ENCODE peak calls at places on chromosomes 5 and 9, in seven cellular contexts. One of them, this sample, is unnamed.

GRCh38 chr5:97528941-97529340 is 345.9 kb upstream of the RIOK2 start:
- DNase-seq in RWPE1: no peak
- DNase-seq in HEK293T: no peak
- DNase-seq in GM10248: no peak
- DNase-seq in C1 segment of cervical spinal cord: no peak
- DNase-seq in AG04450: peak; percentile 44
- DNase-seq in esophagus squamous epithelium: no peak
- DNase-seq in this sample: no peak

GRCh38 chr9:89532478-89532877 is 34.6 kb upstream of the SEMA4D start:
- DNase-seq in AG04450: no peak
- DNase-seq in GM10248: no peak
- DNase-seq in C1 segment of cervical spinal cord: no peak
- DNase-seq in HEK293T: no peak
- DNase-seq in esophagus squamous epithelium: no peak
- DNase-seq in RWPE1: no peak
- DNase-seq in this sample: no peak

GRCh38 chr5:54159153-54159836 is 151.1 kb downstream of the ARL15 start:
- DNase-seq in C1 segment of cervical spinal cord: no peak
- DNase-seq in GM10248: no peak
- DNase-seq in AG04450: no peak
- DNase-seq in RWPE1: no peak
- DNase-seq in esophagus squamous epithelium: no peak
- DNase-seq in HEK293T: no peak
- DNase-seq in this sample: no peak

GRCh38 chr9:33778700-33779351 is 16.5 kb upstream of the PRSS3 start:
- DNase-seq in AG04450: no peak
- DNase-seq in esophagus squamous epithelium: no peak
- DNase-seq in C1 segment of cervical spinal cord: peak; percentile 5
- DNase-seq in GM10248: peak; percentile 74
- DNase-seq in RWPE1: peak; percentile 71
- DNase-seq in HEK293T: peak; percentile 66
- DNase-seq in this sample: no peak

GRCh38 chr9:78566948-78567675 is 270.2 kb downstream of the PSAT1 start:
- DNase-seq in C1 segment of cervical spinal cord: no peak
- DNase-seq in esophagus squamous epithelium: no peak
- DNase-seq in AG04450: peak; percentile 8
- DNase-seq in RWPE1: peak; percentile 23
- DNase-seq in GM10248: no peak
- DNase-seq in HEK293T: no peak
- DNase-seq in this sample: no peak

GRCh38 chr5:151264113-151264512 is 11.1 kb downstream of the GM2A start:
- DNase-seq in HEK293T: no peak
- DNase-seq in RWPE1: peak; percentile 95
- DNase-seq in esophagus squamous epithelium: no peak
- DNase-seq in GM10248: no peak
- DNase-seq in AG04450: no peak
- DNase-seq in C1 segment of cervical spinal cord: no peak
- DNase-seq in this sample: no peak

GRCh38 chr5:164052536-164053090 is 547.2 kb downstream of the MAT2B start:
- DNase-seq in esophagus squamous epithelium: no peak
- DNase-seq in GM10248: no peak
- DNase-seq in RWPE1: no peak
- DNase-seq in C1 segment of cervical spinal cord: no peak
- DNase-seq in AG04450: peak; percentile 63
- DNase-seq in HEK293T: no peak
- DNase-seq in this sample: no peak

GRCh38 chr5:120464627-120465280 is 654 bp downstream of the PRR16 start:
- DNase-seq in RWPE1: peak; percentile 27
- DNase-seq in GM10248: peak; percentile 24
- DNase-seq in AG04450: no peak
- DNase-seq in esophagus squamous epithelium: no peak
- DNase-seq in C1 segment of cervical spinal cord: peak; percentile 46
- DNase-seq in HEK293T: peak; percentile 31
- DNase-seq in this sample: peak; percentile 69

GRCh38 chr5:111931658-111932057 is 174.7 kb upstream of the NREP start:
- DNase-seq in GM10248: no peak
- DNase-seq in RWPE1: no peak
- DNase-seq in esophagus squamous epithelium: no peak
- DNase-seq in C1 segment of cervical spinal cord: no peak
- DNase-seq in HEK293T: no peak
- DNase-seq in AG04450: no peak
- DNase-seq in this sample: no peak

GRCh38 chr5:1032011-1032410 is 23.4 kb downstream of the NKD2 start:
- DNase-seq in esophagus squamous epithelium: no peak
- DNase-seq in RWPE1: no peak
- DNase-seq in GM10248: no peak
- DNase-seq in HEK293T: no peak
- DNase-seq in C1 segment of cervical spinal cord: no peak
- DNase-seq in AG04450: no peak
- DNase-seq in this sample: no peak

GRCh38 chr5:73311291-73312110 is 137.1 kb downstream of the FOXD1 start:
- DNase-seq in RWPE1: peak; percentile 86
- DNase-seq in esophagus squamous epithelium: no peak
- DNase-seq in GM10248: no peak
- DNase-seq in AG04450: peak; percentile 66
- DNase-seq in HEK293T: peak; percentile 26
- DNase-seq in C1 segment of cervical spinal cord: no peak
- DNase-seq in this sample: peak; percentile 80

GRCh38 chr5:146344155-146345118 is 5.8 kb downstream of the POU4F3 start:
- DNase-seq in AG04450: no peak
- DNase-seq in RWPE1: no peak
- DNase-seq in GM10248: no peak
- DNase-seq in C1 segment of cervical spinal cord: no peak
- DNase-seq in HEK293T: no peak
- DNase-seq in esophagus squamous epithelium: no peak
- DNase-seq in this sample: no peak

GRCh38 chr9:136648746-136649145 is 14.0 kb upstream of the EGFL7 start:
- DNase-seq in C1 segment of cervical spinal cord: no peak
- DNase-seq in RWPE1: no peak
- DNase-seq in HEK293T: no peak
- DNase-seq in AG04450: no peak
- DNase-seq in GM10248: no peak
- DNase-seq in esophagus squamous epithelium: no peak
- DNase-seq in this sample: no peak

GRCh38 chr5:55187370-55187769 is 14.4 kb upstream of the CDC20B start:
- DNase-seq in esophagus squamous epithelium: no peak
- DNase-seq in HEK293T: no peak
- DNase-seq in RWPE1: peak; percentile 78
- DNase-seq in C1 segment of cervical spinal cord: no peak
- DNase-seq in AG04450: no peak
- DNase-seq in GM10248: no peak
- DNase-seq in this sample: no peak

GRCh38 chr5:178106556-178107239 is 6.6 kb upstream of the N4BP3 start:
- DNase-seq in AG04450: no peak
- DNase-seq in GM10248: no peak
- DNase-seq in RWPE1: peak; percentile 76
- DNase-seq in C1 segment of cervical spinal cord: no peak
- DNase-seq in HEK293T: no peak
- DNase-seq in esophagus squamous epithelium: no peak
- DNase-seq in this sample: no peak

GRCh38 chr5:81147970-81148571 is 85.1 kb upstream of the CKMT2 start:
- DNase-seq in AG04450: no peak
- DNase-seq in GM10248: no peak
- DNase-seq in esophagus squamous epithelium: no peak
- DNase-seq in RWPE1: no peak
- DNase-seq in C1 segment of cervical spinal cord: no peak
- DNase-seq in HEK293T: no peak
- DNase-seq in this sample: no peak

GRCh38 chr9:133377721-133378216 is 1.6 kb downstream of the STKLD1 start:
- DNase-seq in C1 segment of cervical spinal cord: no peak
- DNase-seq in AG04450: no peak
- DNase-seq in HEK293T: no peak
- DNase-seq in esophagus squamous epithelium: no peak
- DNase-seq in RWPE1: no peak
- DNase-seq in GM10248: no peak
- DNase-seq in this sample: no peak

GRCh38 chr9:137809038-137809630 is 68.4 kb upstream of the CACNA1B start:
- DNase-seq in esophagus squamous epithelium: no peak
- DNase-seq in GM10248: peak; percentile 83
- DNase-seq in RWPE1: no peak
- DNase-seq in AG04450: no peak
- DNase-seq in C1 segment of cervical spinal cord: no peak
- DNase-seq in HEK293T: no peak
- DNase-seq in this sample: no peak

GRCh38 chr5:180047667-180048066 is 23.9 kb downstream of the RNF130 start:
- DNase-seq in esophagus squamous epithelium: no peak
- DNase-seq in HEK293T: no peak
- DNase-seq in C1 segment of cervical spinal cord: no peak
- DNase-seq in AG04450: no peak
- DNase-seq in GM10248: no peak
- DNase-seq in RWPE1: no peak
- DNase-seq in this sample: no peak

GRCh38 chr9:120912958-120913672 is 13.5 kb downstream of the TRAF1 start:
- DNase-seq in esophagus squamous epithelium: no peak
- DNase-seq in GM10248: no peak
- DNase-seq in AG04450: no peak
- DNase-seq in RWPE1: no peak
- DNase-seq in C1 segment of cervical spinal cord: no peak
- DNase-seq in HEK293T: no peak
- DNase-seq in this sample: no peak